ENCODE peak calls at places on chromosomes 13 and 19, in seven cellular contexts. D is activated CD4-positive, alpha-beta T cell treated with anti-CD3 and anti-CD28 coated beads, Interleukin-2, amount 10 ng/mL, durations not matched to agents 7 days and 5 days; N is GOT3; I is activated T-cell treated with anti-CD3 and anti-CD28 coated beads for 1 hour; Y is EH; J is activated T-helper 2 cell treated with anti-CD3 and anti-CD28 coated beads, Interferon-gamma antibody, Interleukin-2, Interleukin-4, amounts not matched to agents 10 μg/mL and 5 μg/mL and 100 μg/mL, durations not matched to agents 14 hours and 24 hours and 36 hours; K is fibroblast of pulmonary artery. V is an unnamed sample.

GRCh38 chr13:82407321-82407720 is 1475.0 kb downstream of the SLITRK1 start:
- DNase-seq in D (no peak), N (no peak), I (no peak), Y (peak; percentile 49), J (no peak), K (no peak), V (no peak)

GRCh38 chr19:3836887-3837286 is 32.0 kb downstream of the ZFR2 start:
- DNase-seq in D (no peak), N (no peak), I (no peak), Y (no peak), J (no peak), K (no peak), V (no peak)

GRCh38 chr19:4066176-4066606 is 508 bp downstream of the ZBTB7A start:
- DNase-seq in D (peak; percentile 53), N (no peak), I (peak; percentile 56), Y (no peak), J (no peak), K (no peak), V (peak; percentile 55)

GRCh38 chr13:114275309-114275708 is 6.1 kb upstream of the UPF3A start:
- DNase-seq in D (no peak), N (no peak), I (no peak), Y (no peak), J (no peak), K (peak; percentile 26), V (peak; percentile 9)

GRCh38 chr13:36706755-36707154 is 32.9 kb downstream of the SERTM1 start:
- DNase-seq in D (no peak), N (no peak), I (no peak), Y (peak; percentile 82), J (no peak), K (peak; percentile 57), V (no peak)

GRCh38 chr13:21735621-21736401 is 64.9 kb downstream of the FGF9 start:
- DNase-seq in D (no peak), N (no peak), I (no peak), Y (no peak), J (no peak), K (no peak), V (no peak)

GRCh38 chr19:10262771-10263170 is 8.1 kb upstream of the ICAM1 start:
- DNase-seq in D (no peak), N (no peak), I (no peak), Y (peak; percentile 70), J (no peak), K (peak; percentile 38), V (no peak)

GRCh38 chr19:54180691-54181091 is 7.7 kb upstream of the TMC4 start:
- DNase-seq in D (no peak), N (no peak), I (no peak), Y (no peak), J (no peak), K (no peak), V (no peak)

GRCh38 chr19:10544242-10544752 is 593 bp downstream of the ATG4D start:
- DNase-seq in D (peak; percentile 38), N (no peak), I (no peak), Y (no peak), J (no peak), K (no peak), V (no peak)

GRCh38 chr19:18764591-18765051 is 26.5 kb downstream of the COMP start:
- DNase-seq in D (no peak), N (no peak), I (no peak), Y (peak; percentile 72), J (no peak), K (no peak), V (no peak)

GRCh38 chr13:113848431-113849260 is 15.2 kb downstream of the GAS6 start:
- DNase-seq in D (no peak), N (no peak), I (no peak), Y (no peak), J (no peak), K (no peak), V (no peak)

GRCh38 chr13:99386911-99387788 is 80.0 kb upstream of the GPR183 start:
- DNase-seq in D (peak; percentile 84), N (no peak), I (peak; percentile 90), Y (peak; percentile 18), J (peak; percentile 73), K (peak; percentile 22), V (peak; percentile 77)

GRCh38 chr13:86974995-86975328 is 696.2 kb upstream of the SLITRK5 start:
- DNase-seq in D (no peak), N (no peak), I (no peak), Y (no peak), J (no peak), K (no peak), V (no peak)

GRCh38 chr19:7534531-7534980 is 961 bp upstream of the PNPLA6 start:
- DNase-seq in D (peak; percentile 25), N (no peak), I (peak; percentile 30), Y (peak; percentile 93), J (peak; percentile 23), K (peak; percentile 76), V (peak; percentile 11)

GRCh38 chr19:52991021-52991420 is 22.7 kb upstream of the ERVV-1 start:
- DNase-seq in D (no peak), N (no peak), I (no peak), Y (no peak), J (no peak), K (no peak), V (no peak)

GRCh38 chr19:35502751-35503150 is 10.7 kb downstream of the DMKN start:
- DNase-seq in D (no peak), N (no peak), I (no peak), Y (no peak), J (no peak), K (no peak), V (no peak)

GRCh38 chr19:17089238-17089637 is 13.7 kb downstream of the MYO9B start:
- DNase-seq in D (no peak), N (no peak), I (no peak), Y (peak; percentile 96), J (no peak), K (peak; percentile 37), V (no peak)

GRCh38 chr19:42092350-42092749 is 16.4 kb downstream of the ZNF574 start:
- DNase-seq in D (peak; percentile 72), N (no peak), I (peak; percentile 25), Y (peak; percentile 33), J (peak; percentile 41), K (peak; percentile 26), V (peak; percentile 33)

GRCh38 chr13:97125810-97126738 is 96.1 kb upstream of the MBNL2 start:
- DNase-seq in D (no peak), N (no peak), I (no peak), Y (peak; percentile 62), J (no peak), K (peak; percentile 49), V (no peak)

GRCh38 chr19:49499030-49499670 is 2.9 kb downstream of the RPS11 start:
- DNase-seq in D (no peak), N (no peak), I (no peak), Y (no peak), J (no peak), K (no peak), V (peak; percentile 39)

GRCh38 chr13:80116107-80116506 is 224.8 kb downstream of the SPRY2 start:
- DNase-seq in D (no peak), N (no peak), I (no peak), Y (peak; percentile 75), J (no peak), K (peak; percentile 63), V (no peak)

GRCh38 chr13:72221276-72221962 is 354.4 kb upstream of the DACH1 start:
- DNase-seq in D (no peak), N (no peak), I (no peak), Y (peak; percentile 43), J (no peak), K (peak; percentile 7), V (no peak)

GRCh38 chr19:35220315-35220921 is 8.1 kb downstream of the FAM187B start:
- DNase-seq in D (no peak), N (no peak), I (no peak), Y (no peak), J (no peak), K (peak; percentile 21), V (no peak)

GRCh38 chr13:26656919-26657318 is 99.4 kb downstream of the WASF3 start:
- DNase-seq in D (no peak), N (no peak), I (no peak), Y (peak; percentile 2), J (no peak), K (peak; percentile 49), V (no peak)

GRCh38 chr19:41174297-41174928 is 18.6 kb upstream of the CYP2S1 start:
- DNase-seq in D (no peak), N (no peak), I (no peak), Y (no peak), J (no peak), K (no peak), V (no peak)

GRCh38 chr13:69496951-69497350 is 610.7 kb upstream of the ATXN8OS start:
- DNase-seq in D (no peak), N (no peak), I (no peak), Y (no peak), J (no peak), K (no peak), V (no peak)

GRCh38 chr19:16527971-16528521 is 14.2 kb downstream of the CHERP start:
- DNase-seq in D (peak; percentile 55), N (no peak), I (peak; percentile 33), Y (peak; percentile 19), J (peak; percentile 30), K (peak; percentile 27), V (peak; percentile 61)

GRCh38 chr19:52398091-52398461 is 427 bp downstream of the ZNF528 start:
- DNase-seq in D (no peak), N (no peak), I (no peak), Y (peak; percentile 16), J (no peak), K (peak; percentile 7), V (no peak)

GRCh38 chr19:3359850-3360493 is 6.4 kb upstream of the NFIC start:
- DNase-seq in D (no peak), N (no peak), I (no peak), Y (no peak), J (no peak), K (no peak), V (peak; percentile 35)

GRCh38 chr19:49461656-49462055 is 8.6 kb downstream of the ALDH16A1 start:
- DNase-seq in D (no peak), N (no peak), I (no peak), Y (no peak), J (no peak), K (no peak), V (no peak)

V was measured in CD8-positive, alpha-beta T cell.